ENCODE peak calls at places on chromosomes 13 and 19, in nine cellular contexts. F is suprapubic skin, V is glutamatergic neuron, H is bronchial epithelial cell, Y is choroid plexus epithelial cell, Q is upper lobe of right lung, R is heart left ventricle, L is kidney epithelial cell, J is heart right ventricle. I is an unnamed sample.

GRCh38 chr19:45995715-45996385 is 583 bp downstream of the CCDC61 start:
- DNase-seq in L (no peak), R (no peak), H (peak; percentile 33), F (no peak), Y (peak; percentile 26), J (no peak), Q (no peak), V (no peak), I (no peak)

GRCh38 chr19:7869453-7869909 is 4.7 kb downstream of the PRR36 start:
- DNase-seq in L (no peak), Y (peak; percentile 51), V (peak; percentile 66), H (peak; percentile 20), J (peak; percentile 30), R (no peak), F (no peak), Q (peak; percentile 87), I (no peak)

GRCh38 chr13:111418101-111418500 is 97.7 kb downstream of the TEX29 start:
- DNase-seq in V (no peak), R (no peak), J (no peak), Y (no peak), F (no peak), L (no peak), Q (no peak), H (no peak), I (no peak)

GRCh38 chr19:3551808-3552095 is 5.6 kb downstream of the MFSD12 start:
- DNase-seq in Q (no peak), R (no peak), Y (no peak), V (no peak), F (no peak), H (no peak), L (no peak), J (no peak), I (no peak)

GRCh38 chr19:7888145-7888825 is at the start of gene LRRC8E:
- DNase-seq in Q (peak; percentile 90), R (peak; percentile 25), L (no peak), F (no peak), J (no peak), V (peak; percentile 67), H (peak; percentile 52), Y (peak; percentile 59), I (peak; percentile 69)

GRCh38 chr19:2111425-2111824 is 14.7 kb downstream of the IZUMO4 start:
- DNase-seq in L (no peak), Q (no peak), Y (no peak), F (no peak), J (no peak), H (no peak), R (no peak), V (no peak), I (no peak)

GRCh38 chr13:100356889-100357288 is 231.7 kb downstream of the GGACT start:
- DNase-seq in H (no peak), J (no peak), Y (peak; percentile 52), Q (no peak), L (no peak), R (no peak), V (no peak), F (no peak), I (no peak)

GRCh38 chr13:93039131-93039530 is 187.5 kb upstream of the GPC6 start:
- DNase-seq in H (no peak), Q (no peak), V (no peak), Y (peak; percentile 17), F (no peak), R (no peak), J (no peak), L (no peak), I (no peak)

GRCh38 chr19:1074512-1075283 is 7.7 kb downstream of the ARHGAP45 start:
- DNase-seq in J (peak; percentile 78), V (no peak), R (peak; percentile 91), Q (peak; percentile 97), L (no peak), Y (no peak), F (peak; percentile 93), H (no peak), I (no peak)

GRCh38 chr13:23025848-23026608 is 154.8 kb upstream of the SGCG start:
- DNase-seq in H (peak; percentile 68), J (no peak), Y (no peak), R (no peak), V (no peak), F (no peak), L (no peak), Q (no peak), I (no peak)

DNA sequence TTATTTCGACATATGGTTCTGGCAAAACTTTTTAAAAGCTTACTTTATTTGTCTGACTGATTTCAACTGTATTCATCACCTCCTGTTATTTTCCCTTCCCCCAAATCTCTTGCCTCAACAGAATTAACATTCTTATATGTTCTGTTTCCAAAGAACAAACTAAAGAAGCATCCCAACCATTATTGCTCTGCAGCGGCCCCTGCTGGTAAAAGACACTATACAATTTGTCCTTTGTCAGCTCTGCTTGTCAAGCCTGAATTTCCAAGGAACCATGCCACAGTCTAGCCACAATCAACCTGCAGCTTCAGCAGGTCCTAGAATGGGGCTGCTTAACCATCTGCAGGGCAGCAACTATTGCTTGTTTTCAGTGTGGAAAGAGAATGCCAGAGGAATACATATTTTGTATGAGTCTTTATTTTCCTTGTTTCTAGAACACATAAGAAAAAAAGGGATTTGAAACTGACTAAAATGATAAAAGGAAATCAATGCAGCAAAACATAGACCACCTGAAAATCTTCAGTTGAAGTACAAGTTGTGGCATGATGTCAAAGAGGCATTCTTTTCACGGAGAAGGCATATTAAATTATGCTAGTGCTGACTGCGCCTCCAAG is 845.3 kb downstream of the DIAPH3 start:
- DNase-seq in L (no peak), Y (peak; percentile 77), Q (peak; percentile 70), J (peak; percentile 83), H (peak; percentile 43), R (peak; percentile 79), V (peak; percentile 90), F (no peak), I (peak; percentile 67)
- TF ChIP-seq CTCF in L (peak; percentile 84), Y (peak; percentile 83), Q (peak; percentile 75), J (peak; percentile 81), H (peak; percentile 68), R (peak; percentile 64), V (peak; percentile 89), F (peak; percentile 27), I (peak; percentile 86)

GRCh38 chr13:113802761-113803160 is 43.7 kb downstream of the TMEM255B start:
- DNase-seq in F (peak; percentile 79), J (no peak), R (no peak), V (no peak), L (no peak), Q (peak; percentile 62), H (no peak), Y (peak; percentile 31), I (no peak)
- TF ChIP-seq CTCF in F (no peak), J (no peak), R (no peak), V (no peak), L (no peak), Q (no peak), H (no peak), Y (peak; percentile 45), I (no peak)

GRCh38 chr19:33948651-33949335 is 152.1 kb downstream of the KCTD15 start:
- DNase-seq in L (no peak), F (no peak), Y (no peak), J (no peak), R (no peak), H (no peak), V (no peak), Q (no peak), I (no peak)

GRCh38 chr19:33953023-33953422 is 156.4 kb downstream of the KCTD15 start:
- DNase-seq in R (no peak), L (no peak), F (no peak), V (no peak), Q (no peak), H (no peak), Y (peak; percentile 35), J (no peak), I (no peak)

GRCh38 chr19:33946535-33947323 is 150.1 kb downstream of the KCTD15 start:
- DNase-seq in Q (no peak), H (no peak), J (no peak), V (no peak), F (peak; percentile 7), L (no peak), Y (no peak), R (no peak), I (no peak)

GRCh38 chr19:33950141-33950805 is 153.6 kb downstream of the KCTD15 start:
- DNase-seq in H (no peak), L (no peak), F (no peak), Q (no peak), J (no peak), V (no peak), R (no peak), Y (no peak), I (no peak)

DNA sequence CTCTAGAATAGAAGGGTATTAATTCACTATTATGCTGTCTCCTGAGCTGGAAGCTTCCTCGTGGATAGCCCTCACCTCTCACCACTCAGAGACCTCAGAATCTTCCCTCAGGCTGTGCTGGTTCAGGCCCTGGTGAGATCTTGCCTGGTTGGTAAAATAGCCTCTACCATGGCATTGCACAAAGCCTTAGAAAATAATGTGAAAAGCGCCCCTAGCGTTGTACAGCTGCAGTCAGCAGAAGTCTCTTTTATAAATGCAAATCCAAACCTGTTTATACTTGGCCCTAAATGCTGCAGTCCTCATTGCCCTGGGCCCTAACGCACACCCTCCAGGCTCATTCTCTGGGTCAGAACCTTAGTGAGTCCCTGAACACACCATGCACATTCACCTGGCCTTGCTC is 150.9 kb downstream of the KCTD15 start:
- DNase-seq in F (no peak), H (peak; percentile 1), J (no peak), Y (peak; percentile 1), V (no peak), Q (no peak), R (no peak), L (no peak), I (no peak)
- TF ChIP-seq CTCF in F (no peak), H (peak; percentile 23), J (no peak), Y (peak; percentile 18), V (no peak), Q (no peak), R (no peak), L (no peak), I (peak; percentile 33)

DNA sequence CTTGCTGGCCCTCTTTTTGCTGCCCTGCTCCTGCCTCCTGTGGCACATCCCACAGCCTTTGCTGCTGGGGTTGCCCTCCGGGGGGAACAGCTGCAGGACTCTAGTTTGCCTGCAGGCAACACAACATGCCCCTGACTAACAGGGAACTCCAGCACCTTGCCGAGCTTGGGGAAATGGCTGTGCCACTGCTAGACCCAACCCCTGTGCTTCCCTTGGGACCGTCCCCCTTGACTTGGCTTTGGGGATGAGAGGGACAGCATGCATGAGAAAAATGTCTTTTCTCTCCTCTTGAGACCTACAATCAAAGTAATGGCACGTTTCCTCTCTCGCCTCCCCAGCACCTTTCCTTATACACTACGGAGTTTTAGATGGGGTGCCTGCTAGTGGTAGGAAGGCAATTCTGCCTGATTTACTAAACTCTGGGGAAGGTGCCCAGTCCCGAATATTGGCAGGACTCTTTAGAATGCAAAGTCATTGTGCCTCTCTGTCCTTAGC is 12.4 kb upstream of the VWA8 start:
- DNase-seq in V (no peak), R (peak; percentile 24), J (peak; percentile 18), Q (no peak), F (no peak), Y (peak; percentile 12), H (no peak), L (no peak), I (no peak)
- TF ChIP-seq CTCF in V (no peak), R (no peak), J (peak; percentile 15), Q (no peak), F (no peak), Y (peak; percentile 41), H (peak; percentile 11), L (no peak), I (no peak)

I was measured in progenitor cell of endocrine pancreas.